ENCODE peak calls at places on chromosomes 3 and 15, in seven cellular contexts. One of them, this sample, is unnamed.

GRCh38 chr3:8625991-8626390 is 18.6 kb downstream of the SSUH2 start:
- DNase-seq in Calu3: no peak
- DNase-seq in RWPE1: no peak
- DNase-seq in fibroblast of lung: no peak
- DNase-seq in glutamatergic neuron: no peak
- DNase-seq in GM20000: no peak
- DNase-seq in upper lobe of left lung: no peak
- DNase-seq in this sample: no peak

GRCh38 chr3:190131329-190131728 is 10.6 kb upstream of the P3H2 start:
- DNase-seq in Calu3: peak
- DNase-seq in RWPE1: peak
- DNase-seq in fibroblast of lung: peak
- DNase-seq in glutamatergic neuron: no peak
- DNase-seq in GM20000: no peak
- DNase-seq in upper lobe of left lung: no peak
- DNase-seq in this sample: no peak

GRCh38 chr3:117398166-117398954 is 688.8 kb downstream of the TUSC7 start:
- DNase-seq in Calu3: no peak
- DNase-seq in RWPE1: no peak
- DNase-seq in fibroblast of lung: no peak
- DNase-seq in glutamatergic neuron: no peak
- DNase-seq in GM20000: no peak
- DNase-seq in upper lobe of left lung: no peak
- DNase-seq in this sample: no peak

GRCh38 chr3:195160257-195160898 is 110.6 kb downstream of the XXYLT1 start:
- DNase-seq in Calu3: no peak
- DNase-seq in RWPE1: no peak
- DNase-seq in fibroblast of lung: peak
- DNase-seq in glutamatergic neuron: no peak
- DNase-seq in GM20000: no peak
- DNase-seq in upper lobe of left lung: peak
- DNase-seq in this sample: no peak

GRCh38 chr3:4401441-4401840 is 65.6 kb downstream of the SUMF1 start:
- DNase-seq in Calu3: no peak
- DNase-seq in RWPE1: no peak
- DNase-seq in fibroblast of lung: no peak
- DNase-seq in glutamatergic neuron: no peak
- DNase-seq in GM20000: no peak
- DNase-seq in upper lobe of left lung: no peak
- DNase-seq in this sample: no peak

GRCh38 chr15:78620021-78620838 is 566 bp downstream of the CHRNA3 start:
- DNase-seq in Calu3: no peak
- DNase-seq in RWPE1: no peak
- DNase-seq in fibroblast of lung: no peak
- DNase-seq in glutamatergic neuron: peak
- DNase-seq in GM20000: peak
- DNase-seq in upper lobe of left lung: peak
- DNase-seq in this sample: peak

GRCh38 chr3:141557961-141558706 is 71.3 kb downstream of the RASA2 start:
- DNase-seq in Calu3: no peak
- DNase-seq in RWPE1: no peak
- DNase-seq in fibroblast of lung: no peak
- DNase-seq in glutamatergic neuron: no peak
- DNase-seq in GM20000: no peak
- DNase-seq in upper lobe of left lung: no peak
- DNase-seq in this sample: no peak

GRCh38 chr3:11998091-11998490 is 6.1 kb upstream of the SYN2 start:
- DNase-seq in Calu3: no peak
- DNase-seq in RWPE1: no peak
- DNase-seq in fibroblast of lung: no peak
- DNase-seq in glutamatergic neuron: no peak
- DNase-seq in GM20000: no peak
- DNase-seq in upper lobe of left lung: no peak
- DNase-seq in this sample: no peak

GRCh38 chr3:181855825-181856224 is 144.1 kb downstream of the SOX2 start:
- DNase-seq in Calu3: no peak
- DNase-seq in RWPE1: no peak
- DNase-seq in fibroblast of lung: no peak
- DNase-seq in glutamatergic neuron: no peak
- DNase-seq in GM20000: no peak
- DNase-seq in upper lobe of left lung: no peak
- DNase-seq in this sample: no peak

GRCh38 chr15:31393441-31394091 is 66.9 kb downstream of the KLF13 start:
- DNase-seq in Calu3: no peak
- DNase-seq in RWPE1: no peak
- DNase-seq in fibroblast of lung: no peak
- DNase-seq in glutamatergic neuron: no peak
- DNase-seq in GM20000: peak
- DNase-seq in upper lobe of left lung: peak
- DNase-seq in this sample: no peak

GRCh38 chr3:161443921-161444457 is 52.6 kb upstream of the OTOL1 start:
- DNase-seq in Calu3: no peak
- DNase-seq in RWPE1: no peak
- DNase-seq in fibroblast of lung: no peak
- DNase-seq in glutamatergic neuron: no peak
- DNase-seq in GM20000: no peak
- DNase-seq in upper lobe of left lung: no peak
- DNase-seq in this sample: no peak

GRCh38 chr3:126448141-126448892 is 27.4 kb downstream of the ZXDC start:
- DNase-seq in Calu3: no peak
- DNase-seq in RWPE1: no peak
- DNase-seq in fibroblast of lung: no peak
- DNase-seq in glutamatergic neuron: no peak
- DNase-seq in GM20000: no peak
- DNase-seq in upper lobe of left lung: no peak
- DNase-seq in this sample: no peak

GRCh38 chr15:79541176-79541575 is 109.0 kb downstream of the MINAR1 start:
- DNase-seq in Calu3: no peak
- DNase-seq in RWPE1: no peak
- DNase-seq in fibroblast of lung: no peak
- DNase-seq in glutamatergic neuron: peak
- DNase-seq in GM20000: no peak
- DNase-seq in upper lobe of left lung: no peak
- DNase-seq in this sample: no peak

GRCh38 chr3:159672728-159673471 is 315.7 kb upstream of the IL12A start:
- DNase-seq in Calu3: no peak
- DNase-seq in RWPE1: no peak
- DNase-seq in fibroblast of lung: no peak
- DNase-seq in glutamatergic neuron: no peak
- DNase-seq in GM20000: no peak
- DNase-seq in upper lobe of left lung: no peak
- DNase-seq in this sample: no peak

GRCh38 chr15:67824900-67825879 is at the start of gene SKOR1:
- DNase-seq in Calu3: no peak
- DNase-seq in RWPE1: no peak
- DNase-seq in fibroblast of lung: peak
- DNase-seq in glutamatergic neuron: no peak
- DNase-seq in GM20000: peak
- DNase-seq in upper lobe of left lung: peak
- DNase-seq in this sample: peak

GRCh38 chr3:149970716-149971402 is at the start of gene PFN2:
- DNase-seq in Calu3: peak
- DNase-seq in RWPE1: peak
- DNase-seq in fibroblast of lung: peak
- DNase-seq in glutamatergic neuron: peak
- DNase-seq in GM20000: peak
- DNase-seq in upper lobe of left lung: peak
- DNase-seq in this sample: peak

GRCh38 chr3:149968216-149968615 is 2.5 kb downstream of the PFN2 start:
- DNase-seq in Calu3: peak
- DNase-seq in RWPE1: peak
- DNase-seq in fibroblast of lung: peak
- DNase-seq in glutamatergic neuron: no peak
- DNase-seq in GM20000: no peak
- DNase-seq in upper lobe of left lung: no peak
- DNase-seq in this sample: no peak

GRCh38 chr3:149969945-149970715 is 565 bp downstream of the PFN2 start:
- DNase-seq in Calu3: peak
- DNase-seq in RWPE1: peak
- DNase-seq in fibroblast of lung: peak
- DNase-seq in glutamatergic neuron: peak
- DNase-seq in GM20000: peak
- DNase-seq in upper lobe of left lung: peak
- DNase-seq in this sample: peak

GRCh38 chr3:149967067-149967685 is 3.5 kb downstream of the PFN2 start:
- DNase-seq in Calu3: no peak
- DNase-seq in RWPE1: peak
- DNase-seq in fibroblast of lung: peak
- DNase-seq in glutamatergic neuron: no peak
- DNase-seq in GM20000: peak
- DNase-seq in upper lobe of left lung: no peak
- DNase-seq in this sample: no peak

GRCh38 chr3:149969110-149969944 is 1.4 kb downstream of the PFN2 start:
- DNase-seq in Calu3: peak
- DNase-seq in RWPE1: peak
- DNase-seq in fibroblast of lung: peak
- DNase-seq in glutamatergic neuron: peak
- DNase-seq in GM20000: no peak
- DNase-seq in upper lobe of left lung: no peak
- DNase-seq in this sample: peak
- TF ChIP-seq CTCF in Calu3: no peak
- TF ChIP-seq CTCF in RWPE1: peak
- TF ChIP-seq CTCF in fibroblast of lung: peak
- TF ChIP-seq CTCF in glutamatergic neuron: no peak
- TF ChIP-seq CTCF in GM20000: no peak
- TF ChIP-seq CTCF in upper lobe of left lung: no peak
- TF ChIP-seq CTCF in this sample: no peak

GRCh38 chr3:134039161-134039862 is 9.6 kb upstream of the SLCO2A1 start:
- DNase-seq in Calu3: peak
- DNase-seq in RWPE1: peak
- DNase-seq in fibroblast of lung: no peak
- DNase-seq in glutamatergic neuron: no peak
- DNase-seq in GM20000: no peak
- DNase-seq in upper lobe of left lung: peak
- DNase-seq in this sample: peak
- TF ChIP-seq CTCF in Calu3: peak
- TF ChIP-seq CTCF in RWPE1: no peak
- TF ChIP-seq CTCF in fibroblast of lung: peak
- TF ChIP-seq CTCF in glutamatergic neuron: no peak
- TF ChIP-seq CTCF in GM20000: no peak
- TF ChIP-seq CTCF in upper lobe of left lung: peak
- TF ChIP-seq CTCF in this sample: no peak

GRCh38 chr15:90711418-90711824 is 5.7 kb upstream of the BLM start:
- DNase-seq in Calu3: no peak
- DNase-seq in RWPE1: no peak
- DNase-seq in fibroblast of lung: no peak
- DNase-seq in glutamatergic neuron: no peak
- DNase-seq in GM20000: no peak
- DNase-seq in upper lobe of left lung: no peak
- DNase-seq in this sample: no peak

GRCh38 chr15:90709278-90709677 is 7.9 kb upstream of the BLM start:
- DNase-seq in Calu3: no peak
- DNase-seq in RWPE1: no peak
- DNase-seq in fibroblast of lung: no peak
- DNase-seq in glutamatergic neuron: no peak
- DNase-seq in GM20000: no peak
- DNase-seq in upper lobe of left lung: no peak
- DNase-seq in this sample: no peak

GRCh38 chr15:90708516-90708915 is 8.6 kb upstream of the BLM start:
- DNase-seq in Calu3: no peak
- DNase-seq in RWPE1: no peak
- DNase-seq in fibroblast of lung: no peak
- DNase-seq in glutamatergic neuron: no peak
- DNase-seq in GM20000: no peak
- DNase-seq in upper lobe of left lung: no peak
- DNase-seq in this sample: no peak

GRCh38 chr15:90711842-90712241 is 5.3 kb upstream of the BLM start:
- DNase-seq in Calu3: no peak
- DNase-seq in RWPE1: no peak
- DNase-seq in fibroblast of lung: no peak
- DNase-seq in glutamatergic neuron: no peak
- DNase-seq in GM20000: no peak
- DNase-seq in upper lobe of left lung: no peak
- DNase-seq in this sample: no peak

GRCh38 chr15:90710436-90710835 is 6.7 kb upstream of the BLM start:
- DNase-seq in Calu3: no peak
- DNase-seq in RWPE1: peak
- DNase-seq in fibroblast of lung: peak
- DNase-seq in glutamatergic neuron: no peak
- DNase-seq in GM20000: no peak
- DNase-seq in upper lobe of left lung: no peak
- DNase-seq in this sample: no peak
- TF ChIP-seq CTCF in Calu3: no peak
- TF ChIP-seq CTCF in RWPE1: no peak
- TF ChIP-seq CTCF in fibroblast of lung: no peak
- TF ChIP-seq CTCF in glutamatergic neuron: no peak
- TF ChIP-seq CTCF in GM20000: no peak
- TF ChIP-seq CTCF in upper lobe of left lung: no peak
- TF ChIP-seq CTCF in this sample: no peak

GRCh38 chr3:130242850-130243569 is 102.5 kb upstream of the COL6A5 start:
- DNase-seq in Calu3: peak
- DNase-seq in RWPE1: no peak
- DNase-seq in fibroblast of lung: peak
- DNase-seq in glutamatergic neuron: no peak
- DNase-seq in GM20000: no peak
- DNase-seq in upper lobe of left lung: no peak
- DNase-seq in this sample: no peak
- TF ChIP-seq CTCF in Calu3: no peak
- TF ChIP-seq CTCF in RWPE1: no peak
- TF ChIP-seq CTCF in fibroblast of lung: peak
- TF ChIP-seq CTCF in glutamatergic neuron: no peak
- TF ChIP-seq CTCF in GM20000: no peak
- TF ChIP-seq CTCF in upper lobe of left lung: no peak
- TF ChIP-seq CTCF in this sample: no peak

DNA sequence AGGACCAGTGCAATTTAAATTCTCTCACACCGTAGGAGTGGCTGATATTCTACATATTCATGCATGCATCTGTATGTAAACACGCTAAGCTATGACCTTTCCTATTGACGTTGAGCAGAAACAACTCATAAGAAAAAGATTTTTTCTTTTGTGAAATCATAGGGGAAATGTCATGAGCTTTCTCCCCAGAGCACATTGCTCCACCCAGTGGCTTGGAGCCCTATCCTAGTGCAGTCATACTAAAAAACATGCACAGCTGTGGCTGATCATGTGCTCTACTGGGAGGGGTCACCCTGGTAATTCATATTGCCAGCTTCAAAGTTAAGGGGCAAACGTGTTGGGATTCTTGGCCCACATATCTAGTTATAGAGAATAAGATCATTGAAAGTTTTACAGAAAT is 1.8 kb upstream of the MESD start:
- DNase-seq in Calu3: peak
- DNase-seq in RWPE1: no peak
- DNase-seq in fibroblast of lung: peak
- DNase-seq in glutamatergic neuron: no peak
- DNase-seq in GM20000: no peak
- DNase-seq in upper lobe of left lung: no peak
- DNase-seq in this sample: no peak
- TF ChIP-seq CTCF in Calu3: no peak
- TF ChIP-seq CTCF in RWPE1: no peak
- TF ChIP-seq CTCF in fibroblast of lung: peak
- TF ChIP-seq CTCF in glutamatergic neuron: no peak
- TF ChIP-seq CTCF in GM20000: no peak
- TF ChIP-seq CTCF in upper lobe of left lung: no peak
- TF ChIP-seq CTCF in this sample: no peak

GRCh38 chr15:81939604-81940440 is 106.0 kb downstream of the MEX3B start:
- DNase-seq in Calu3: peak
- DNase-seq in RWPE1: peak
- DNase-seq in fibroblast of lung: peak
- DNase-seq in glutamatergic neuron: no peak
- DNase-seq in GM20000: peak
- DNase-seq in upper lobe of left lung: no peak
- DNase-seq in this sample: peak
- TF ChIP-seq CTCF in Calu3: peak
- TF ChIP-seq CTCF in RWPE1: peak
- TF ChIP-seq CTCF in fibroblast of lung: peak
- TF ChIP-seq CTCF in glutamatergic neuron: peak
- TF ChIP-seq CTCF in GM20000: peak
- TF ChIP-seq CTCF in upper lobe of left lung: no peak
- TF ChIP-seq CTCF in this sample: peak

GRCh38 chr3:1251282-1252060 is 158.6 kb downstream of the CNTN6 start:
- DNase-seq in Calu3: no peak
- DNase-seq in RWPE1: peak
- DNase-seq in fibroblast of lung: peak
- DNase-seq in glutamatergic neuron: no peak
- DNase-seq in GM20000: no peak
- DNase-seq in upper lobe of left lung: no peak
- DNase-seq in this sample: no peak
- TF ChIP-seq CTCF in Calu3: no peak
- TF ChIP-seq CTCF in RWPE1: no peak
- TF ChIP-seq CTCF in fibroblast of lung: peak
- TF ChIP-seq CTCF in glutamatergic neuron: peak
- TF ChIP-seq CTCF in GM20000: no peak
- TF ChIP-seq CTCF in upper lobe of left lung: no peak
- TF ChIP-seq CTCF in this sample: no peak